ENCODE peak calls at places on chromosomes 3 and 15, in nine cellular contexts. One of them, this sample, is unnamed.

GRCh38 chr3:65847947-65848346 is 190.8 kb downstream of the MAGI1 start:
- DNase-seq in CD8-positive, alpha-beta T cell: no peak
- DNase-seq in fibroblast of the aortic adventitia: no peak
- DNase-seq in CD4-positive, alpha-beta memory T cell: no peak
- DNase-seq in T-helper 2 cell: no peak
- DNase-seq in uterus: no peak
- DNase-seq in CD8-positive, alpha-beta memory T cell: no peak
- DNase-seq in activated naive CD4-positive, alpha-beta T cell treated with anti-CD3 and anti-CD28 coated beads for 36 hours: no peak
- DNase-seq in left ventricle myocardium superior: no peak
- DNase-seq in this sample: no peak

GRCh38 chr3:47007001-47007400 is 27.5 kb downstream of the NBEAL2 start:
- DNase-seq in T-helper 2 cell: no peak
- DNase-seq in left ventricle myocardium superior: no peak
- DNase-seq in fibroblast of the aortic adventitia: no peak
- DNase-seq in CD8-positive, alpha-beta memory T cell: no peak
- DNase-seq in activated naive CD4-positive, alpha-beta T cell treated with anti-CD3 and anti-CD28 coated beads for 36 hours: no peak
- DNase-seq in uterus: no peak
- DNase-seq in CD4-positive, alpha-beta memory T cell: no peak
- DNase-seq in CD8-positive, alpha-beta T cell: no peak
- DNase-seq in this sample: no peak

GRCh38 chr3:12758025-12758830 is 831 bp downstream of the TMEM40 start:
- DNase-seq in uterus: peak
- DNase-seq in left ventricle myocardium superior: peak
- DNase-seq in fibroblast of the aortic adventitia: peak
- DNase-seq in CD4-positive, alpha-beta memory T cell: no peak
- DNase-seq in CD8-positive, alpha-beta memory T cell: no peak
- DNase-seq in CD8-positive, alpha-beta T cell: no peak
- DNase-seq in activated naive CD4-positive, alpha-beta T cell treated with anti-CD3 and anti-CD28 coated beads for 36 hours: no peak
- DNase-seq in T-helper 2 cell: no peak
- DNase-seq in this sample: no peak

GRCh38 chr15:52780172-52780980 is 9.8 kb downstream of the ONECUT1 start:
- DNase-seq in CD8-positive, alpha-beta T cell: peak
- DNase-seq in uterus: peak
- DNase-seq in fibroblast of the aortic adventitia: peak
- DNase-seq in activated naive CD4-positive, alpha-beta T cell treated with anti-CD3 and anti-CD28 coated beads for 36 hours: peak
- DNase-seq in left ventricle myocardium superior: peak
- DNase-seq in CD8-positive, alpha-beta memory T cell: peak
- DNase-seq in T-helper 2 cell: peak
- DNase-seq in CD4-positive, alpha-beta memory T cell: peak
- DNase-seq in this sample: peak

GRCh38 chr3:65950340-65951326 is 88.1 kb downstream of the MAGI1 start:
- DNase-seq in CD8-positive, alpha-beta memory T cell: no peak
- DNase-seq in CD8-positive, alpha-beta T cell: no peak
- DNase-seq in uterus: no peak
- DNase-seq in activated naive CD4-positive, alpha-beta T cell treated with anti-CD3 and anti-CD28 coated beads for 36 hours: no peak
- DNase-seq in left ventricle myocardium superior: no peak
- DNase-seq in T-helper 2 cell: no peak
- DNase-seq in fibroblast of the aortic adventitia: no peak
- DNase-seq in CD4-positive, alpha-beta memory T cell: no peak
- DNase-seq in this sample: no peak

GRCh38 chr15:65038838-65039237 is 6.3 kb upstream of the SLC51B start:
- DNase-seq in CD4-positive, alpha-beta memory T cell: no peak
- DNase-seq in left ventricle myocardium superior: no peak
- DNase-seq in CD8-positive, alpha-beta memory T cell: no peak
- DNase-seq in T-helper 2 cell: no peak
- DNase-seq in fibroblast of the aortic adventitia: no peak
- DNase-seq in uterus: peak
- DNase-seq in CD8-positive, alpha-beta T cell: no peak
- DNase-seq in activated naive CD4-positive, alpha-beta T cell treated with anti-CD3 and anti-CD28 coated beads for 36 hours: no peak
- DNase-seq in this sample: no peak

GRCh38 chr3:169847896-169848295 is 21.8 kb downstream of the LRRC31 start:
- DNase-seq in T-helper 2 cell: no peak
- DNase-seq in CD4-positive, alpha-beta memory T cell: no peak
- DNase-seq in CD8-positive, alpha-beta T cell: no peak
- DNase-seq in left ventricle myocardium superior: no peak
- DNase-seq in uterus: no peak
- DNase-seq in activated naive CD4-positive, alpha-beta T cell treated with anti-CD3 and anti-CD28 coated beads for 36 hours: no peak
- DNase-seq in CD8-positive, alpha-beta memory T cell: no peak
- DNase-seq in fibroblast of the aortic adventitia: no peak
- DNase-seq in this sample: no peak

GRCh38 chr3:111999924-112000835 is 1.5 kb downstream of the TAGLN3 start:
- DNase-seq in uterus: no peak
- DNase-seq in CD8-positive, alpha-beta T cell: no peak
- DNase-seq in T-helper 2 cell: no peak
- DNase-seq in CD8-positive, alpha-beta memory T cell: no peak
- DNase-seq in activated naive CD4-positive, alpha-beta T cell treated with anti-CD3 and anti-CD28 coated beads for 36 hours: no peak
- DNase-seq in CD4-positive, alpha-beta memory T cell: no peak
- DNase-seq in left ventricle myocardium superior: no peak
- DNase-seq in fibroblast of the aortic adventitia: no peak
- DNase-seq in this sample: peak

This sample was measured in NCI-H1694 treated with DMSO at 0.1 percent for 48 hours.